ENCODE peak calls at places on chromosomes 13 and 19, in four cellular contexts. G is coronary artery, P is astrocyte of the cerebellum, Y is brain microvascular endothelial cell. Q is an unnamed sample.

GRCh38 chr13:87820221-87820620 is 149.1 kb downstream of the SLITRK5 start:
- DNase-seq in G (no peak), P (peak; percentile 12), Y (no peak), Q (no peak)

GRCh38 chr19:12668937-12669271 is 2.3 kb downstream of the WDR83 start:
- DNase-seq in G (no peak), P (peak; percentile 5), Y (peak; percentile 60), Q (no peak)

GRCh38 chr19:1000095-1000494 is at the start of gene GRIN3B:
- DNase-seq in G (no peak), P (no peak), Y (peak; percentile 13), Q (no peak)

GRCh38 chr19:35666251-35666913 is at the start of gene UPK1A:
- DNase-seq in G (no peak), P (no peak), Y (no peak), Q (no peak)

GRCh38 chr19:2014731-2015610 is 543 bp downstream of the BTBD2 start:
- DNase-seq in G (no peak), P (no peak), Y (no peak), Q (no peak)

GRCh38 chr13:44646044-44646443 is 69.9 kb upstream of the TSC22D1 start:
- DNase-seq in G (no peak), P (no peak), Y (no peak), Q (no peak)

GRCh38 chr19:42352216-42352892 is 26.9 kb downstream of the MEGF8 start:
- DNase-seq in G (no peak), P (no peak), Y (peak; percentile 34), Q (no peak)

GRCh38 chr19:40642062-40642706 is 41.0 kb downstream of the LTBP4 start:
- DNase-seq in G (no peak), P (no peak), Y (no peak), Q (no peak)

GRCh38 chr13:113905942-113906341 is 42.1 kb upstream of the GAS6 start:
- DNase-seq in G (no peak), P (no peak), Y (no peak), Q (no peak)

GRCh38 chr13:113904411-113904810 is 40.5 kb upstream of the GAS6 start:
- DNase-seq in G (peak; percentile 72), P (no peak), Y (no peak), Q (no peak)

GRCh38 chr13:113906566-113906965 is 42.7 kb upstream of the GAS6 start:
- DNase-seq in G (peak; percentile 52), P (no peak), Y (no peak), Q (no peak)

GRCh38 chr13:113905018-113905417 is 41.1 kb upstream of the GAS6 start:
- DNase-seq in G (peak; percentile 54), P (no peak), Y (no peak), Q (no peak)

DNA sequence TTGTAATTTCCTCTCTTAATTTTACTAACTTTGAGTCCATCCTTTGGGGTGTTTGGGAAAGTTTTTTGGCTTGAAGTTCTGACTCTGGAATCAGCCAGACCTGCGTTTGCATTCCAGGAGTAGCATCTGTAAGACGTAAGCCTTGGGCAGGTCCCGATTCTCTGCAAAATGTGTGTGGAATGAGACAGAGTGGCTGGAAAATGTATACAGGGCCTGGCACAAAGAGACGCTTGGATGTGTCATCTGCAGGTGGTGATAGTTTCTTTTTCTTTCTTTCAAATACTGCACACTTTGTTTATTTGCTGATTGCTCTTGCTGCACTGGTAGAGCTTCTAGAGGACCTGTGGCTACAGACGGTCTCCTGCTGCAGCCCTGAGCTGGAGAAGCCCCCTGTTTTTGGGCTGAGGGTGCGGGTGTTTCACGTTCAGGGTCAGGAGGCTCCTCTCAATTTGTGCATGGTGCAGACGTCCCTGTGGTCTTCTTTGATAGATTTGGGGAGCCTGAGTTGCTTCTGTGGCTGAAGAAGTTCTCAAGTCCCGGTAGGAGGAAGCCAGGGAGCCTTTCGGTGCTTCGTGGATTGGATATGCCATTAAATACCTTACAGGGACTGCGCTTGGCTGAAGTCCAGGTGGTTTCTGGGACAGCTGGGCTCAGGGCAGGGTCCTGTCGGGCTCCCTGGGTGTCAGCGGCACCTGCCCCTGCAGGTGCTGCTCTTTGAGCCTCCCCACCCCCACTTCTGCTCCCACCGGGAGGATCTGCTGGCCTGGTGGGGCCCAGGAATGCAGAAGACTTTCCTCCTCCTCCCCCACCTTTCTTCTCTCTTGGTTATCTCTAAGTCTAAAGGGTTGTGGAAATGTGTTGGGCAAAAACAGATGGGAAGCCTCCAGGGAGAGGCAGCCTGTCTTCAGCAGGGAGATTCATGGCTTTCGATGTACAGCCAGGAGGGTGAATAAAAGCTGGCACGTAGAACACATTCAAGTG is 44.1 kb upstream of the GAS6 start:
- DNase-seq in G (peak; percentile 52), P (peak; percentile 52), Y (no peak), Q (peak; percentile 77)
- H3K4me3 ChIP-seq in G (no peak overlapping the region), P (no peak overlapping the region), Y (no peak overlapping the region), Q (peak overlapping the region; percentile 21)

DNA sequence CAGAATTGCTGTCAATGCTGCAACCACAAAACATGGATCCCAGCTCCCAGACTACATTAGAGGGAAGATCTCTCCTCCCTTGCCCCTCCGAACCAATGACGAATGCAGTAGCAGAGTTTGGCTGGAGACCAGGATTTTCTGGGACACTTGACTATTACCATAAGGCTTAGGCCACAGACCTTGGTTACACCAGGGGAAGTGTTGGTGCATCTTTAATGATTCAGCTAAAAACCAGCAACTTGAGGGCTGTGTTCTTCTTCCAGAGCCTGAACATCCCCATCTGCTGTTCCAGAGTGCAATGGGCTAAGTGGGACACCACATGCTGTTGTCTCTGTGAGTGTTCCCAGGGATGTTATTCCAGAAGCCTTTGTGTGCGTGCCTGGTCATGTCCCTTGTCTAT is 528.2 kb downstream of the LMO7 start:
- DNase-seq in G (no peak), P (no peak), Y (no peak), Q (no peak)
- TF ChIP-seq CTCF in G (no peak), P (no peak), Y (no peak), Q (no peak)

DNA sequence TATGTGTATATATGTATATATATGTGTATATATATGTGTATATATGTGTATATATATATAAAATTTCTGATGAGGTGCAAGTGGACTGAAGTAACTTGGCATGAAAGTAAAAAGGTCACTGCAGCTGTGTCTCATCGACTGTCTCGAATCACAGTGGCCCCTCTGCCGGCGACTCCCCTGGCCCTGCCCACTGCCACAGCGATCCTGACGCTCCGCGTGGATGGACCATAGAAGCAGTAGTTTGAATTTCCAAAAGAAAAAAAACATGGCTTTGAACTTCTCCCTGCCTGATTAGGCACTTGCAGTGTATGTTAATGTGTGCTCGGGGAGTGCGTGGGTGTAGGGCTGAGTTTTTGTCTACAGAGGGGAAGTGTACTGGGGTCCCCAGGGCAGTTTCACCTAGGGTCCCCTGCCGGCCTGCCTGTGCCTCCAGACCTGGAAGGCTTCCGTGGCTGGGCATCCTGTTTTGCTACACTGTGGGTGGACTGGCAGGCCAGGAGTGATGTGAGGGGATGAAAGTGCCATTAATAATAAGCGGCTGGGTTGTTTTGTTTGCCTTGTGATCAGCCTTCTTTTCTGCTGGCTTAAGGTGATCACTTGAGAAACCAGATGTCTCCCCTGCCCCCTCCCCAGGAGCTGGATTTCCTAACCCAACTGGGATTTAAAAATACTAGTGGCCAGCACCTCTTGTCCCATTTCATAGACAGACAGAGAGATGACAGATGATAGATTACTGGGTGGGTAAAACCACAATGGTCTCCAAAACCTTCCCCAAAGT is 10.7 kb downstream of the ZIC5 start:
- DNase-seq in G (peak; percentile 38), P (no peak), Y (no peak), Q (no peak)
- H3K4me3 ChIP-seq in G (no peak overlapping the region), P (no peak overlapping the region), Y (no peak overlapping the region), Q (no peak overlapping the region)

DNA sequence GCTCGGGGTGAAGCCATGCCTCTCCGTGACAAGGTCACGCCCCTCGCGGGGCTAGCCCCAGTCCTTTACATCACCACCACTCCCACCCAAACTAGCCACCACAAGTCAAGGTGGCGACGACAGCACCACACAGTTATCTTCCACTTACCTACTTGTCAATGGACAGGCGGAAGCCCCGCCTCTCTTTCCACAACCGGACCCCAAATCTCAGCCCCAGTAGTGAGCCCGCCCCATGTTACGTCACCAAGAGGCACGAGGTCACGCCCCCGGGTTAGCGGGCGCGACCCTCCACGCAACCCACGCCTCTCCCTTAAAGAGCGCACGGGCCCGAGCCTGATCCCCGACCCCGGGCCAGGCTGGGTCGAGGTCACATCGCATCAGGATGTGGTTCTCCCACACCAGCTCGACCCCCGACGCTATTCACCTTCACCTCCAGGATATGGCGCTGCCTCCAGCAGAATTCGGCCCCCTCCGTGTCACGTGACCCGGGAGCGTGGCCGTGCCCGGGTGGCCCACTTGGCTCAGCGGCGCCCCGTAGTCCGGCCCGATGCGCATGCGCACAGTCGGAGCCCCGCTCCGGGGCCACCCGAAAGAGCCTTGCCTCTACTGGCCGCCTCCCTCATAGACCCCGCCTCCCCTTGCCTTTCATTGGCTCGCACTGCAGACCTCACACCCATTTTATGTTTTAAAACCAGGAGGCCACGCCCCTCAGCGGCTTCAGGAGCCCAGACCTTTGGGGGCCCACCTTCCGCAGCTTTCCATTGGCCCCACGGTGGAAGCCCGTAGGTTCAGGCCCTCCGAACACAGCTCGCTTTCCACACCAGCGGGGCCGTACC is 18.2 kb downstream of the SYDE1 start:
- DNase-seq in G (peak; percentile 98), P (peak; percentile 91), Y (peak; percentile 98), Q (peak; percentile 80)
- TF ChIP-seq CTCF in G (no peak), P (no peak), Y (no peak), Q (peak; percentile 3)

GRCh38 chr19:50569938-50570540 is 1.8 kb upstream of the LRRC4B start:
- DNase-seq in G (no peak), P (no peak), Y (no peak), Q (no peak)

GRCh38 chr19:50569023-50569697 is 925 bp upstream of the LRRC4B start:
- DNase-seq in G (no peak), P (no peak), Y (no peak), Q (no peak)

GRCh38 chr19:50567882-50568281 is 353 bp downstream of the LRRC4B start:
- DNase-seq in G (no peak), P (no peak), Y (no peak), Q (no peak)

GRCh38 chr19:50567052-50567841 is 988 bp downstream of the LRRC4B start:
- DNase-seq in G (no peak), P (no peak), Y (no peak), Q (no peak)

DNA sequence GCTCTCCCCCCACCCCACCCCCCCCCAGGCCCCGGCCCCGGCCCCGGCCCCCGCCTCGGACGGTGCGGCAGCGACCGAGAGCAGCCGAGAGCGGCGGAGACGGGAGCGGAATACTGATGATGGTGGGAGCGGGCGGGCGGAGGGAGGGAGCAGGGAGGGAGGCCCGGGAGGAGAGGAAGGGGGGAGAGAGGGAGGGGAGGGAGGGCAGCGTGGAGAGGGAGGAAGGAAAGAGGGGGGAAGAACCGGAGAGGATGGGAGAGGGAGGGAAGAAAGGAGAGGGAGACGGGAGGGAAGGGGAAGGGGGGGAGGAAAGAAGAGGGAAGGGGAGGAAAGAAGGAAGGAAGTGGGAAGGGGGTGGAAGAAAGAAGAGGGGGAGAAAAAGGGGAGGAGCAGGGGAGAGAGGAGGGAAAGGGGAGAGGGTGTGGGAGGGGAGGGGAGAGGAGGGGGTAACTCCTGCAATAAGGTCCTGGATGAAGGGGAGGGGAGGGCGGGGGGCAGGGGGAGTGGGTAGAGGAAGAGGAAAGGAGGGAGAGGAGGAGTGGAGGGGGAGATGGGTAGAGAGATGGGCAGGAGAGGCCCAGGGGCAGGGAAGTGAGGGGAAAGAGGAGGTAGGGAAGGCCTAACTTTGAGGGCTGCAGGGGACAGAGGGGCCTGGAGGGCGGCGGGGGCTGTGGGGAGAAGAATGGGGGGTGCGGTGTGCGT is at the start of gene LRRC4B:
- DNase-seq in G (no peak), P (no peak), Y (no peak), Q (no peak)
- H3K4me3 ChIP-seq in G (peak within 1 kb of the TSS; percentile 54), P (no peak within 1 kb of the TSS), Y (no peak within 1 kb of the TSS), Q (no peak within 1 kb of the TSS)

Q was measured in AG04449.